ENCODE peak calls at places on chromosomes 16 and 17, in ten cellular contexts. One of them, this sample, is unnamed.

GRCh38 chr17:58121925-58122324 is 26.3 kb upstream of the OR4D1 start:
- DNase-seq in globus pallidus: peak; percentile 12
- DNase-seq in cardiac muscle cell: no peak
- DNase-seq in GM04503: peak; percentile 0
- DNase-seq in stromal cell of bone marrow: peak; percentile 28
- DNase-seq in choroid plexus epithelial cell: peak; percentile 52
- DNase-seq in LoVo: peak; percentile 29
- DNase-seq in GM03348: peak; percentile 17
- DNase-seq in central memory CD4-positive, alpha-beta T cell: peak; percentile 57
- DNase-seq in non-pigmented ciliary epithelial cell: no peak
- DNase-seq in this sample: peak; percentile 40

GRCh38 chr17:61415374-61416210 is 15.9 kb downstream of the TBX2 start:
- DNase-seq in GM03348: peak; percentile 30
- DNase-seq in globus pallidus: no peak
- DNase-seq in GM04503: no peak
- DNase-seq in stromal cell of bone marrow: no peak
- DNase-seq in choroid plexus epithelial cell: no peak
- DNase-seq in central memory CD4-positive, alpha-beta T cell: no peak
- DNase-seq in LoVo: no peak
- DNase-seq in non-pigmented ciliary epithelial cell: no peak
- DNase-seq in cardiac muscle cell: no peak
- DNase-seq in this sample: no peak

GRCh38 chr16:85172465-85173071 is 60.3 kb upstream of the CIBAR2 start:
- DNase-seq in central memory CD4-positive, alpha-beta T cell: no peak
- DNase-seq in LoVo: no peak
- DNase-seq in choroid plexus epithelial cell: no peak
- DNase-seq in GM04503: no peak
- DNase-seq in GM03348: peak; percentile 52
- DNase-seq in cardiac muscle cell: peak; percentile 60
- DNase-seq in globus pallidus: no peak
- DNase-seq in stromal cell of bone marrow: no peak
- DNase-seq in non-pigmented ciliary epithelial cell: no peak
- DNase-seq in this sample: no peak

GRCh38 chr17:33674685-33675084 is 381.6 kb upstream of the ASIC2 start:
- DNase-seq in choroid plexus epithelial cell: peak; percentile 63
- DNase-seq in globus pallidus: peak; percentile 51
- DNase-seq in non-pigmented ciliary epithelial cell: peak; percentile 10
- DNase-seq in GM03348: peak; percentile 86
- DNase-seq in central memory CD4-positive, alpha-beta T cell: peak; percentile 37
- DNase-seq in LoVo: peak; percentile 47
- DNase-seq in cardiac muscle cell: peak; percentile 68
- DNase-seq in GM04503: peak; percentile 14
- DNase-seq in stromal cell of bone marrow: peak; percentile 31
- DNase-seq in this sample: peak; percentile 67

GRCh38 chr17:40251576-40251975 is 32.5 kb downstream of the WIPF2 start:
- DNase-seq in stromal cell of bone marrow: peak; percentile 95
- DNase-seq in central memory CD4-positive, alpha-beta T cell: no peak
- DNase-seq in cardiac muscle cell: no peak
- DNase-seq in GM03348: peak; percentile 78
- DNase-seq in GM04503: peak; percentile 94
- DNase-seq in globus pallidus: no peak
- DNase-seq in choroid plexus epithelial cell: peak; percentile 75
- DNase-seq in LoVo: peak; percentile 81
- DNase-seq in non-pigmented ciliary epithelial cell: peak; percentile 22
- DNase-seq in this sample: no peak

GRCh38 chr16:4200000-4200780 is 41.7 kb downstream of the SRL start:
- DNase-seq in stromal cell of bone marrow: no peak
- DNase-seq in globus pallidus: no peak
- DNase-seq in GM03348: peak; percentile 78
- DNase-seq in GM04503: no peak
- DNase-seq in cardiac muscle cell: peak; percentile 81
- DNase-seq in LoVo: peak; percentile 71
- DNase-seq in non-pigmented ciliary epithelial cell: no peak
- DNase-seq in choroid plexus epithelial cell: peak; percentile 70
- DNase-seq in central memory CD4-positive, alpha-beta T cell: no peak
- DNase-seq in this sample: no peak

GRCh38 chr17:65293584-65294183 is 156.5 kb downstream of the RGS9 start:
- DNase-seq in central memory CD4-positive, alpha-beta T cell: no peak
- DNase-seq in stromal cell of bone marrow: no peak
- DNase-seq in LoVo: no peak
- DNase-seq in non-pigmented ciliary epithelial cell: no peak
- DNase-seq in GM03348: no peak
- DNase-seq in choroid plexus epithelial cell: no peak
- DNase-seq in GM04503: no peak
- DNase-seq in cardiac muscle cell: no peak
- DNase-seq in globus pallidus: no peak
- DNase-seq in this sample: no peak

GRCh38 chr16:57092786-57093301 is 461 bp downstream of the CPNE2 start:
- DNase-seq in non-pigmented ciliary epithelial cell: no peak
- DNase-seq in GM04503: no peak
- DNase-seq in stromal cell of bone marrow: no peak
- DNase-seq in cardiac muscle cell: peak; percentile 54
- DNase-seq in LoVo: peak; percentile 18
- DNase-seq in choroid plexus epithelial cell: no peak
- DNase-seq in globus pallidus: no peak
- DNase-seq in central memory CD4-positive, alpha-beta T cell: peak; percentile 28
- DNase-seq in GM03348: peak; percentile 85
- DNase-seq in this sample: no peak

GRCh38 chr17:62650587-62650986 is 23.1 kb downstream of the MRC2 start:
- DNase-seq in GM04503: no peak
- DNase-seq in stromal cell of bone marrow: no peak
- DNase-seq in choroid plexus epithelial cell: no peak
- DNase-seq in LoVo: no peak
- DNase-seq in GM03348: no peak
- DNase-seq in globus pallidus: no peak
- DNase-seq in central memory CD4-positive, alpha-beta T cell: no peak
- DNase-seq in non-pigmented ciliary epithelial cell: no peak
- DNase-seq in cardiac muscle cell: no peak
- DNase-seq in this sample: no peak

GRCh38 chr16:14106457-14106856 is 35.3 kb downstream of the MRTFB start:
- DNase-seq in central memory CD4-positive, alpha-beta T cell: no peak
- DNase-seq in stromal cell of bone marrow: no peak
- DNase-seq in non-pigmented ciliary epithelial cell: no peak
- DNase-seq in choroid plexus epithelial cell: no peak
- DNase-seq in globus pallidus: no peak
- DNase-seq in LoVo: no peak
- DNase-seq in GM04503: no peak
- DNase-seq in cardiac muscle cell: no peak
- DNase-seq in GM03348: no peak
- DNase-seq in this sample: no peak